ENCODE peak calls at places on chromosomes 3 and 15, in five cellular contexts. A is mesothelial cell of epicardium, S is GM10248, J is AG10803, F is ovary. P is an unnamed sample.

GRCh38 chr3:144129536-144130214 is 158.1 kb downstream of the DIPK2A start:
- DNase-seq in J (no peak), S (no peak), F (no peak), A (no peak), P (no peak)

GRCh38 chr3:191238321-191238817 is 39.3 kb downstream of the OSTN start:
- DNase-seq in J (peak), F (no peak), S (no peak), A (no peak), P (no peak)

GRCh38 chr3:159451482-159451881 is 537.2 kb upstream of the IL12A start:
- DNase-seq in S (no peak), F (no peak), J (no peak), A (no peak), P (no peak)

GRCh38 chr3:190319660-190320059 is 2.6 kb downstream of the CLDN1 start:
- DNase-seq in F (no peak), S (no peak), J (no peak), A (no peak), P (no peak)

GRCh38 chr3:42080452-42080872 is 10.7 kb upstream of the TRAK1 start:
- DNase-seq in S (no peak), F (no peak), A (no peak), J (peak), P (peak)

GRCh38 chr3:183283886-183284285 is 30.8 kb downstream of the B3GNT5 start:
- DNase-seq in J (no peak), F (no peak), S (no peak), A (no peak), P (no peak)

GRCh38 chr15:94306700-94307650 is 75.6 kb downstream of the MCTP2 start:
- DNase-seq in F (no peak), S (peak), A (no peak), J (peak), P (no peak)

GRCh38 chr15:101411588-101411987 is 77.9 kb downstream of the PCSK6 start:
- DNase-seq in J (no peak), A (peak), S (no peak), F (no peak), P (no peak)

GRCh38 chr15:90362936-90363212 is 10.8 kb downstream of the ZNF774 start:
- DNase-seq in A (no peak), S (no peak), J (peak), F (no peak), P (no peak)

GRCh38 chr15:35427496-35427895 is 118.5 kb downstream of the DPH6 start:
- DNase-seq in A (no peak), F (no peak), S (no peak), J (no peak), P (no peak)

GRCh38 chr3:131216801-131217200 is 164.8 kb upstream of the NUDT16 start:
- DNase-seq in A (no peak), F (no peak), S (no peak), J (peak), P (no peak)

GRCh38 chr3:49311283-49311682 is 28.6 kb downstream of the USP4 start:
- DNase-seq in J (no peak), S (no peak), A (no peak), F (no peak), P (no peak)

GRCh38 chr3:111210003-111210699 is 138.5 kb downstream of the NECTIN3 start:
- DNase-seq in S (no peak), J (peak), F (no peak), A (no peak), P (no peak)

GRCh38 chr3:46228259-46229222 is 13.7 kb upstream of the CCR3 start:
- DNase-seq in A (no peak), F (no peak), S (no peak), J (peak), P (no peak)

GRCh38 chr3:175193815-175194518 is 334.8 kb downstream of the NAALADL2 start:
- DNase-seq in A (no peak), J (peak), F (no peak), S (peak), P (no peak)

GRCh38 chr3:37279226-37279625 is 104.8 kb upstream of the LRRFIP2 start:
- DNase-seq in J (peak), F (no peak), A (no peak), S (no peak), P (no peak)

GRCh38 chr3:121995190-121996137 is 26.6 kb downstream of the ILDR1 start:
- DNase-seq in F (no peak), J (peak), S (peak), A (peak), P (peak)

GRCh38 chr15:58457466-58457965 is 25.7 kb downstream of the LIPC start:
- DNase-seq in J (peak), F (no peak), A (no peak), S (peak), P (no peak)

GRCh38 chr3:124832782-124833709 is 54.1 kb downstream of the ITGB5 start:
- DNase-seq in J (peak), S (no peak), F (no peak), A (no peak), P (no peak)

GRCh38 chr3:65226287-65226686 is 538.5 kb upstream of the ADAMTS9 start:
- DNase-seq in F (no peak), J (no peak), A (no peak), S (no peak), P (no peak)

GRCh38 chr15:34726407-34727100 is 28.2 kb downstream of the GJD2 start:
- DNase-seq in J (peak), S (no peak), F (no peak), A (no peak), P (no peak)

GRCh38 chr3:115146418-115147328 is at the start of gene ZBTB20:
- DNase-seq in J (peak), A (peak), F (peak), S (peak), P (peak)

GRCh38 chr3:115147329-115148141 is 447 bp upstream of the ZBTB20 start:
- DNase-seq in J (peak), A (peak), S (peak), F (peak), P (peak)

GRCh38 chr3:115141018-115141757 is 5.9 kb downstream of the ZBTB20 start:
- DNase-seq in F (no peak), S (no peak), J (no peak), A (no peak), P (no peak)

GRCh38 chr3:115148142-115148790 is 1.2 kb upstream of the ZBTB20 start:
- DNase-seq in A (no peak), J (peak), F (no peak), S (no peak), P (no peak)

DNA sequence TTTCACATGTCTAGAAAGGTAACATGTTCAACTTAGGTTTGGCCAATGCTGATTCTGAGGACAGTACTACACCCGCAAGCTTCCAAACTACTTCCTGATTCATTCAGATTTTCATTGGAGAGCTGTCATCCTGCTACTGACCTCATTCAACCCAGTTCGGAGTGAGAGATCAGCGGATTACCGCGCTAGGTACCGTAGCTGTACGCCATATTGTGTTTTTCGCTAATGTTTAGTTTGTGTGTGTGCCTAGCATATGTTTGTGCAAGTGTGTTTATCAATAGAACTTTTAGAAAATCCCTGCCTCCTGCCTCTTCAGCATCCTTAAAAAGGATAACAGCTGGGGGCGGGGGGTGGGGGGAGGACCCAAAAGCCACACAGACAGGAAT is 1.1 kb downstream of the ZBTB20 start:
- DNase-seq in J (peak), S (peak), F (peak), A (no peak), P (no peak)
- TF ChIP-seq CTCF in J (no peak), S (no peak), F (no peak), A (no peak), P (no peak)

GRCh38 chr3:15953841-15954240 is 156.1 kb upstream of the ANKRD28 start:
- DNase-seq in F (no peak), J (no peak), A (no peak), S (no peak), P (no peak)
- TF ChIP-seq CTCF in F (no peak), J (no peak), A (peak), S (no peak), P (no peak)

GRCh38 chr15:91855684-91856553 is 2.4 kb downstream of the SLCO3A1 start:
- DNase-seq in S (no peak), F (no peak), A (no peak), J (no peak), P (no peak)
- TF ChIP-seq CTCF in S (no peak), F (no peak), A (no peak), J (peak), P (no peak)

GRCh38 chr15:49620174-49620573 is 444 bp downstream of the FAM227B start:
- DNase-seq in F (no peak), S (no peak), J (peak), A (no peak), P (no peak)
- TF ChIP-seq CTCF in F (peak), S (no peak), J (peak), A (no peak), P (no peak)

DNA sequence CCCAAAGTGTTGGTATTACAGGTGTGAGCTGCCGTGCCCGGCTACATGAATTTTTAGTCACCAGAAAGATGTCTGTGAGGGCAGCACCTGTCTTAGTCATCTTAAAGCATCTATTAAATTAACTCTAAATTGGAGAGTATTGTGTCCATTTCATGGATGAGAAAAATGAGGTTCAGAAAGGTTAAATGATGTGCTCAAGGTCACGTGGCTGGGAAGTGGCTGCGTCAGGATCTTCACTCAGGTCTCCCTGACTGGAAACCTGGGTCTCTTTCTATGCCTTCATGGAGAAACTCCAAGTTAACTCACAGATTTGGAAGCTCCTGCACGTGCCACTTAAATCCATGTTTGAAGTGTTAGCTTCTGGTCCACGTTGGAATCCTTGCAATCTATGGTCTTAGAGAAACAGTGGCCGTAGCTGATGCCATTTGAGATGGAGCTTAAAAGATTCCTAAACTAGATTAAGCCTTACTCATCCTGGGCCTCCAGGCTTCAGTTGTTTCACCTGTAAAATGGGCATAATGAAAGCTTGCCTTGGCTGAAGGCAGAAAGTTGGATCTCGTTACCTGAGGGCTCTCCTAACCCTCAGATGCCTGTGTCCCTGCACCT is 5.2 kb upstream of the TMEM40 start:
- DNase-seq in A (no peak), F (no peak), S (no peak), J (no peak), P (no peak)
- TF ChIP-seq CTCF in A (no peak), F (no peak), S (no peak), J (no peak), P (no peak)

DNA sequence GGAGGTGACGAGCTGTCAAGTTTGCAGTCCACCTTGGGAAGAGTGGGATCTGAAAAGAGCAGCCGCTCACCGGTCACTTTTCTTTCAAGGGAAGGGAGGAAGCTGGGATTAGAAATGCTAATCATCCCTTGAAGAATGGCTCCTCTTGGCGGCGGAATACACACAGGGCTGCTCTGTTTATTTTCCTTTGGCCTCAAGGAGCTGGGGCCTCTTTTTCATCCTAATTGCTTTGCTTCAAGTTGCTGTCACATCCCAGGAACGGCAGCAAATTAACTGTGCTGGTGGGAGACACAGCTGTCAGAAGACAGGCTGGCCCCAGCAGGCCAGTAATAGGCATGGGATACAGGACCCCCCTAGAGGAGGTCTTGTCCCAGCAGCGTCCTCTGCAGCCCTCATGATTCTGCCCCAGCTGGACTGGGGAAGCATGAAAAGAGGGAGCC is 6.7 kb downstream of the KBTBD13 start:
- DNase-seq in A (no peak), F (no peak), J (no peak), S (no peak), P (no peak)
- TF ChIP-seq CTCF in A (no peak), F (peak), J (peak), S (no peak), P (no peak)

GRCh38 chr3:51269466-51269865 is 115.6 kb upstream of the MANF start:
- DNase-seq in J (peak), F (no peak), S (no peak), A (no peak), P (no peak)
- TF ChIP-seq CTCF in J (peak), F (no peak), S (no peak), A (no peak), P (no peak)

DNA sequence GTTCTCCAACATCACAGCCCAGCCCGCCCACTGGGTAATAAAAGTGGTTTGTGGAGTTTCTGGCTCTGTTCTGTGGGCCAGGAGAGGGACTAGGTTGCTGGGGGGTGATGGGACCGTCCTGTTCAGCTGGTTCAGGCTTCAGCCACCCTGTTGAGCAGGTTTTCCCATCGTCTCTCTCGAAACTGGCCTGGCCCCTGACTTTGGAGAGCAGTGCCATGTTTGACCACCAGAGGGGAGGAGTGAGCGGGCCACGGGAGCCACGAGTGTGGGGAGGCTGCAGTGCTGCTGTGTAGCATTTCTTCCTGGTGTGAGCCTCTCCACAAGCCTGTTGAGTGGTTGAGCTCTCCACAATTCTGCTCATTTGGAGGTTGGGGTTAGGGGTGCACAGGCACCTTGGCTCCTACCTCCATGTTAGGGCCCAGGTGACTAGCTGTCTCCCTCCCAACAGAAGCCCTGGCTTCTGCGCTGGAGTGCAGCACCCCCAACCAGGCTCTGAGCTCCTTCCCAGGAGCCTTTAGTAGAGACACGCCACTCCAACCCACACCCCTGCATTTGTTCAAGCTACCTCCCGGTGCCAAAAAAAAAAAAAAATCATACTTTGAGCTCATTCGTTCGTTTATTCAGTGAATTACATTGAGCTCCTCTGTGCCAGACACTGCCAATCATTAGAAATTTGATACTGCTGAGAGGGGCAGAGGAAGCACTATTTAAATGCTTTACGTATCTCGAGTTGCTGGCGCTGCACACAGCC is 13.9 kb downstream of the SPINT1 start:
- DNase-seq in J (peak), A (peak), S (peak), F (peak), P (peak)
- TF ChIP-seq CTCF in J (peak), A (peak), S (peak), F (peak), P (no peak)

GRCh38 chr3:39718674-39719595 is 90.5 kb upstream of the MYRIP start:
- DNase-seq in S (no peak), A (no peak), F (no peak), J (peak), P (no peak)

GRCh38 chr3:39727415-39727814 is 82.0 kb upstream of the MYRIP start:
- DNase-seq in A (no peak), J (no peak), S (no peak), F (no peak), P (no peak)

GRCh38 chr3:39725321-39725720 is 84.1 kb upstream of the MYRIP start:
- DNase-seq in S (no peak), A (no peak), F (no peak), J (no peak), P (no peak)

GRCh38 chr3:39721076-39721475 is 88.3 kb upstream of the MYRIP start:
- DNase-seq in A (no peak), F (no peak), J (peak), S (no peak), P (no peak)

GRCh38 chr3:39724233-39724846 is 85.1 kb upstream of the MYRIP start:
- DNase-seq in F (no peak), A (no peak), S (no peak), J (no peak), P (no peak)
- TF ChIP-seq CTCF in F (no peak), A (no peak), S (no peak), J (peak), P (no peak)

GRCh38 chr3:153669527-153669926 is 451.7 kb upstream of the ARHGEF26 start:
- DNase-seq in J (no peak), F (no peak), S (no peak), A (no peak), P (no peak)
- TF ChIP-seq CTCF in J (no peak), F (no peak), S (no peak), A (no peak), P (no peak)

P was measured in activated B cell treated with CpG ODN at 0.5 μM for 24 hours.